ENCODE peak calls at places on chromosomes 6 and 20, in four cellular contexts. D is body of pancreas, C is PC-9, Q is fibroblast of lung. O is an unnamed sample.

GRCh38 chr6:89221971-89222887 is 5.1 kb upstream of the GABRR1 start:
- DNase-seq in D (no peak), C (no peak), Q (peak; percentile 66), O (no peak)

GRCh38 chr6:131107166-131107565 is 28.1 kb upstream of the AKAP7 start:
- DNase-seq in D (no peak), C (peak; percentile 66), Q (peak; percentile 96), O (no peak)

GRCh38 chr20:43188234-43188653 is 1.5 kb downstream of the PTPRT start:
- DNase-seq in D (no peak), C (no peak), Q (no peak), O (no peak)

GRCh38 chr6:12356983-12357972 is 67.1 kb downstream of the EDN1 start:
- DNase-seq in D (no peak), C (no peak), Q (no peak), O (no peak)

GRCh38 chr6:72835749-72836148 is 213.9 kb downstream of the KCNQ5 start:
- DNase-seq in D (no peak), C (no peak), Q (no peak), O (no peak)

GRCh38 chr6:55925292-55925691 is 49.9 kb upstream of the BMP5 start:
- DNase-seq in D (no peak), C (no peak), Q (peak; percentile 90), O (no peak)

GRCh38 chr20:45822863-45823262 is 4.2 kb downstream of the TNNC2 start:
- DNase-seq in D (peak; percentile 41), C (peak; percentile 67), Q (no peak), O (peak; percentile 22)

GRCh38 chr6:160248538-160248937 is 10.1 kb downstream of the SLC22A2 start:
- DNase-seq in D (no peak), C (no peak), Q (peak; percentile 77), O (no peak)

GRCh38 chr20:43388267-43389081 is 69.2 kb upstream of the SRSF6 start:
- DNase-seq in D (peak; percentile 53), C (no peak), Q (peak; percentile 27), O (no peak)

GRCh38 chr20:4902788-4903187 is 98.5 kb downstream of the SLC23A2 start:
- DNase-seq in D (no peak), C (no peak), Q (no peak), O (no peak)

GRCh38 chr20:25005661-25006060 is 13.1 kb upstream of the APMAP start:
- DNase-seq in D (peak; percentile 3), C (no peak), Q (no peak), O (no peak)

GRCh38 chr6:122654016-122654415 is 43.8 kb downstream of the PKIB start:
- DNase-seq in D (no peak), C (no peak), Q (peak; percentile 88), O (no peak)

GRCh38 chr6:87257975-87258374 is 64.4 kb upstream of the SMIM8 start:
- DNase-seq in D (no peak), C (no peak), Q (no peak), O (no peak)

GRCh38 chr6:139533573-139534471 is 159.4 kb upstream of the CITED2 start:
- DNase-seq in D (peak; percentile 67), C (no peak), Q (peak; percentile 81), O (peak; percentile 10)

GRCh38 chr6:38155144-38155543 is 335.6 kb downstream of the ZFAND3 start:
- DNase-seq in D (peak; percentile 2), C (no peak), Q (no peak), O (no peak)

GRCh38 chr6:138405816-138406403 is 1.9 kb downstream of the HEBP2 start:
- DNase-seq in D (no peak), C (no peak), Q (no peak), O (no peak)

GRCh38 chr6:128280960-128281359 is 239.4 kb downstream of the PTPRK start:
- DNase-seq in D (no peak), C (no peak), Q (no peak), O (no peak)

GRCh38 chr6:161676566-161676965 is 402.7 kb upstream of the AGPAT4 start:
- DNase-seq in D (no peak), C (no peak), Q (no peak), O (no peak)

GRCh38 chr6:106451419-106451818 is 90.9 kb downstream of the CRYBG1 start:
- DNase-seq in D (no peak), C (no peak), Q (peak; percentile 91), O (no peak)

GRCh38 chr6:29967379-29968010 is 25.2 kb downstream of the HLA-A start:
- DNase-seq in D (peak; percentile 79), C (peak; percentile 72), Q (peak; percentile 6), O (no peak)

GRCh38 chr6:40997256-40997957 is 41.6 kb downstream of the UNC5CL start:
- DNase-seq in D (peak; percentile 71), C (peak; percentile 89), Q (peak; percentile 83), O (peak; percentile 34)

GRCh38 chr6:2222275-2222842 is 23.0 kb downstream of the GMDS start:
- DNase-seq in D (no peak), C (no peak), Q (no peak), O (no peak)

DNA sequence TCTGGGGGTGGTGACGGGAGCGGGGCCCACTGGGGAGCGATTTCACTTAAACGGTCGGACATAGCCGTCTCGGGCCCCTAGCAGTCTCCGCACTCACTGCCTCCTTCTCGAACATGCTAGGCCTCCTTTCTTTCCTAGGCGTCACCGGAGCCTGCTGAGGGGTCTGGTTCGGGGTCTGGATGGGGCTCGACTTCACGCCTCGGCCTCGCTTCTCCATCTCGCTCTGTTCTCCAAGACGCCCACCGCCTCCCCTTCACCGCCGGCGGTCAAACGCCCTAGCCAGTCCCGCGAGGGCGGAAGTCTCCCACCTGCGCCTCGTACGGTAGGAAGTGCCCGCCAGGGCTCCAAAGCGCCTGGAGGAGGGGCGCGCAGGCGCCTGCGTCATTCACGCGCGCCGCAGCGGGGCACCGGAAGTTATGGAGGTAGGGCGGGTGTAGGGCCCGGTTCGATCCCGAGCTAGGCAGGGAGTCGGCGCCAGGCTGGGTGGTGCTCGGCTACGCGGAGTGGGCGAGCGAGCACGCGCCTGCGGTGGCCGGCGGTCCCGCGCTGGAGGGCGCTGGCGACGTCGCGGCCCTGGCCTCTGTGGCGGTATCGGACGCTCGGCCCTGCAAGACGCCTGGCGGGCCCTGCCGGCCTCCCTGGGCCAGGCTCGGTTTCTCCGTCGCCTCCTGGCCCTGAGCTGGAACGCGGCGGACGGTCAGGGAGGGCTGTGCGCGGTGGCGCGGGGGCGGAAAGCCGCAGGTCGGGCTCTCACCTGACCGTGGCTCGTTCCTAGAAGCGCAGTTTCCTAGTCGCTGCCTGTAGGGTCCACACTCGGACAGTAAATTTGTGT is at the start of the genes DYNLT2 and ERMARD:
- DNase-seq in D (peak; percentile 96), C (peak; percentile 74), Q (peak; percentile 94), O (peak; percentile 92)
- TF ChIP-seq CTCF in D (peak; percentile 67), C (no peak), Q (no peak), O (peak; percentile 58)

GRCh38 chr6:23647045-23647444 is 479.0 kb upstream of the NRSN1 start:
- DNase-seq in D (no peak), C (no peak), Q (peak; percentile 7), O (no peak)
- TF ChIP-seq CTCF in D (no peak), C (no peak), Q (no peak), O (no peak)

GRCh38 chr6:10843554-10843953 is 5.2 kb upstream of the MAK start:
- DNase-seq in D (no peak), C (no peak), Q (no peak), O (no peak)

GRCh38 chr6:10852281-10852965 is 14.1 kb upstream of the MAK start:
- DNase-seq in D (no peak), C (no peak), Q (no peak), O (no peak)

GRCh38 chr6:10850728-10851127 is 12.4 kb upstream of the MAK start:
- DNase-seq in D (no peak), C (peak; percentile 75), Q (no peak), O (peak; percentile 7)

DNA sequence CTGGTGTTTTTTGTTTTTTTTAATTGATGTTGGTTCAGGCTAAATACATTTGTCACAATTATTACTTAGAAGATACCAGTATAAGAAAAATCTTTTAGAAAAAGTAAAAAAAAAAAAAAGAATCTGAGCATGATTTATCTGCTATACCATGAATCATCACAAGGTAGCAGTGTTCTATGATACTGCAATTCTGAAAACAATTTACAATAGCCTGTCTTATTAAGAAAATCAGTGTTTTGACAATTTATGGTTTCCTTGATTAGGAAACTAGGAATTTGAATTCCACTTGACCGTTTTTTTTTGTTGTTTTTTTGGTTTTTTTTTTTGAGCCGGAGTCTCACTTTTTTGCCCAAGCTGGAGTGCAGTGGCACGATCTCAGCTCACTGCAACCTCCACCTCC is 9.3 kb upstream of the MAK start:
- DNase-seq in D (no peak), C (no peak), Q (no peak), O (no peak)
- TF ChIP-seq CTCF in D (no peak), C (peak; percentile 52), Q (no peak), O (peak; percentile 14)

GRCh38 chr20:53161473-53161872 is 189.3 kb downstream of the TSHZ2 start:
- DNase-seq in D (no peak), C (no peak), Q (no peak), O (no peak)

GRCh38 chr20:53161073-53161472 is 188.9 kb downstream of the TSHZ2 start:
- DNase-seq in D (no peak), C (no peak), Q (no peak), O (no peak)

GRCh38 chr20:53164072-53164471 is 191.9 kb downstream of the TSHZ2 start:
- DNase-seq in D (no peak), C (no peak), Q (no peak), O (no peak)

GRCh38 chr20:53163486-53163885 is 191.3 kb downstream of the TSHZ2 start:
- DNase-seq in D (no peak), C (no peak), Q (peak; percentile 99), O (no peak)

DNA sequence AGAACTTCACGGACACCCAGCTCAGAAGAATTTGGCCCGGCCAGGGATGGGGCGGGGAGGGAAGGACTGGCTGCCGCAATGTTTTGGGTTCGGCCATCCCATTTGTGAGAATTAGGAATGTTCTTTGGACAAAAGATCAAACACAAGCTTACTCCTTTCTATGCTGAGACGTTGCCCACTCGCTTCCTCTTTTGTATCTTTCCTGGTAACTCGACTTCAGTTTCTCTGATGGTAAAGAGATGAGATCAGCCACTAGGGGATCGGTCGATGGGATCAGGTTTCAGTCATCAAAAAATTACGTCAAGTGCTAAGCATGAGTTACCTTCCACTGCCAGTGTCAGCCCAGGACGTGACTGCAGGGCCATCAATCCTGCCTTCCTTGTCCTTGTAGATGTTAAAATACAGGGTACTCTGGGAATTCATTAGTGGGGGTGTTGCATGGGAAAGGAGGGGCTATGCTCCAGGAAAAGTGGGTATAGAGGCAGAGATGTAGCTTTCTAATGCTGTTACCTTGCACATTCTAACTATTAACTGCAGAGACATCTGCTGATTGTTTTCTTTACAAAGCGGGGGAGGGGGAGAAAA is 190.2 kb downstream of the TSHZ2 start:
- DNase-seq in D (peak; percentile 24), C (no peak), Q (peak; percentile 91), O (peak; percentile 34)
- TF ChIP-seq CTCF in D (peak; percentile 36), C (no peak), Q (peak; percentile 10), O (peak; percentile 33)

DNA sequence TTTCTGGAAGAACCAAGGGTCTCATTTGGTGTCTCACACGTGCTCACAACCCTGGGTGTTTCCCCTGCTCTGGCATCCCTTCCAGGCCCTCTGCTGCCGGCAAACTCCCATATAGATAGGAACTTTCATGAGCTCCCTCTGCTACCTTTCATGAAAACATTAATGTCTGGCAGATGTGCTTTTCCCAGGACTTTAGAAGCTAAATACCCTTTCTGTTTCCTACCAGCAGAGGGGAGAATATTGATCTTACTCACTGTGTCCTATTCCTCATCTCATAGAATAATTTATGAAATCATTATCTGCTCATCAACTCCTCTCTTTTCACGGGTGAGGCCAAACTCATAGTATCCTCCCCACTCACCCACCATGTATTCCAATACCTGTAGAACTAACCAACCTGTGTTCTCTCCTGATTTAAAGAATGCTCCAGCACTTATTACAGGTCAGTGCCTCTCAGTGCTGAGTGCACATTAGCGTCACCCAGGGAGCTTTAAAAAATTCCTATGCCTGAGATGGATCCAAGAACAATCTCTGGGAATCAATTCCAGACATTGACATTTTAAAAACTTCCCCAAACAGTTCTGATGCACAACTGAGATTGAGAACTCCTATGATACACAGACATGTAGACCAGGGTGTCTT is 298.5 kb upstream of the JAG1 start:
- DNase-seq in D (peak; percentile 30), C (no peak), Q (no peak), O (no peak)
- TF ChIP-seq CTCF in D (peak; percentile 55), C (no peak), Q (no peak), O (no peak)